ENCODE peak calls at places on chromosomes 6 and 20, in ten cellular contexts. H, Z, N, E, C, T, O, J, X and S are unnamed samples.

GRCh38 chr6:87136963-87137362 is 18.4 kb upstream of the ZNF292 start:
- DNase-seq in H (no peak), J (no peak), X (no peak), N (no peak), O (no peak), Z (no peak), E (no peak), T (no peak), C (no peak), S (no peak)

GRCh38 chr6:25899580-25900408 is 25.8 kb upstream of the SLC17A3 start:
- DNase-seq in C (no peak), H (no peak), E (no peak), O (no peak), T (no peak), N (no peak), Z (no peak), X (no peak), J (no peak), S (no peak)

GRCh38 chr6:144150673-144151009 is 324 bp downstream of the STX11 start:
- DNase-seq in Z (no peak), O (peak), J (peak), T (no peak), H (peak), E (no peak), N (peak), X (peak), C (peak), S (peak)

GRCh38 chr6:105651969-105652368 is 249.1 kb upstream of the PREP start:
- DNase-seq in E (no peak), X (no peak), H (no peak), N (no peak), O (no peak), Z (no peak), C (no peak), T (no peak), J (no peak), S (no peak)

GRCh38 chr6:156948807-156949206 is 171.6 kb downstream of the ARID1B start:
- DNase-seq in Z (no peak), C (no peak), T (no peak), H (no peak), N (no peak), X (peak), J (peak), E (no peak), O (peak), S (no peak)

GRCh38 chr6:38776515-38776914 is 61.4 kb downstream of the DNAH8 start:
- DNase-seq in O (peak), C (no peak), N (no peak), H (no peak), Z (no peak), T (no peak), J (no peak), E (peak), X (no peak), S (no peak)

GRCh38 chr6:157520117-157520406 is 139.1 kb downstream of the ZDHHC14 start:
- DNase-seq in J (no peak), C (no peak), T (no peak), X (no peak), N (no peak), O (no peak), H (no peak), E (no peak), Z (no peak), S (no peak)

GRCh38 chr20:37821691-37822655 is 81.0 kb upstream of the VSTM2L start:
- DNase-seq in T (no peak), C (no peak), Z (no peak), N (no peak), X (peak), J (peak), O (peak), E (peak), H (no peak), S (no peak)

GRCh38 chr6:118706702-118707101 is 55.3 kb upstream of the CEP85L start:
- DNase-seq in E (no peak), O (no peak), N (no peak), C (no peak), T (no peak), Z (no peak), J (no peak), H (no peak), X (no peak), S (no peak)

GRCh38 chr6:27865952-27866369 is 46.2 kb downstream of the OR2B2 start:
- DNase-seq in H (peak), T (no peak), N (no peak), E (no peak), X (no peak), J (no peak), C (no peak), O (peak), Z (peak), S (no peak)

GRCh38 chr6:150293423-150294280 is 75.2 kb upstream of the IYD start:
- DNase-seq in E (peak), N (no peak), T (no peak), Z (no peak), C (no peak), J (peak), H (no peak), O (peak), X (peak), S (no peak)

GRCh38 chr6:148464319-148465010 is 121.8 kb downstream of the SASH1 start:
- DNase-seq in N (peak), E (peak), T (peak), C (peak), H (peak), Z (no peak), X (peak), J (peak), O (peak), S (peak)